ENCODE peak calls at places on chromosomes 3 and 15, in seven cellular contexts. F is HepG2, J is sciatic nerve, A is hippocampal formation, D is AG08396, B is NCI-H460, T is foreskin fibroblast. H is an unnamed sample.

GRCh38 chr3:42051384-42052131 is 39.6 kb upstream of the TRAK1 start:
- DNase-seq in J (no peak), B (no peak), T (peak), F (no peak), A (no peak), D (no peak), H (peak)

GRCh38 chr3:194900886-194901522 is 215.3 kb downstream of the FAM43A start:
- DNase-seq in T (no peak), J (no peak), D (no peak), B (no peak), A (no peak), F (no peak), H (no peak)

GRCh38 chr3:30631237-30631961 is 25.0 kb downstream of the TGFBR2 start:
- DNase-seq in J (no peak), A (no peak), F (peak), D (no peak), B (peak), T (peak), H (no peak)

GRCh38 chr3:124386006-124386405 is 344.2 kb upstream of the UMPS start:
- DNase-seq in A (no peak), F (no peak), B (no peak), T (no peak), J (no peak), D (no peak), H (no peak)

GRCh38 chr3:123809597-123809996 is 74.5 kb downstream of the MYLK start:
- DNase-seq in F (no peak), D (no peak), B (no peak), J (no peak), T (no peak), A (no peak), H (no peak)

GRCh38 chr3:150341893-150342292 is 66.2 kb upstream of the TSC22D2 start:
- DNase-seq in D (no peak), A (no peak), B (no peak), T (peak), J (no peak), F (no peak), H (no peak)

GRCh38 chr15:64017082-64017588 is 29.1 kb downstream of the DAPK2 start:
- DNase-seq in A (no peak), T (peak), D (peak), F (peak), B (no peak), J (no peak), H (no peak)

GRCh38 chr3:37114251-37115145 is 59.9 kb downstream of the LRRFIP2 start:
- DNase-seq in B (no peak), J (no peak), D (peak), T (peak), A (no peak), F (no peak), H (no peak)

GRCh38 chr3:55750525-55750924 is 263.4 kb upstream of the WNT5A start:
- DNase-seq in A (no peak), B (no peak), J (no peak), T (peak), D (peak), F (no peak), H (no peak)

GRCh38 chr15:31871159-31871886 is 159.0 kb upstream of the CHRNA7 start:
- DNase-seq in D (no peak), B (peak), F (no peak), A (no peak), T (no peak), J (no peak), H (no peak)

GRCh38 chr3:155602307-155602706 is 142.6 kb downstream of the PLCH1 start:
- DNase-seq in A (no peak), F (no peak), D (no peak), J (no peak), T (no peak), B (no peak), H (no peak)

GRCh38 chr3:117059990-117060338 is 350.4 kb downstream of the TUSC7 start:
- DNase-seq in B (no peak), J (no peak), F (no peak), A (no peak), T (no peak), D (no peak), H (no peak)

GRCh38 chr3:17638351-17638750 is 104.1 kb downstream of the TBC1D5 start:
- DNase-seq in B (no peak), T (peak), F (no peak), J (no peak), A (no peak), D (no peak), H (no peak)